ENCODE peak calls at places on chromosomes 3 and 15, in five cellular contexts. I is effector memory CD8-positive, alpha-beta T cell; V is kidney epithelial cell; O is AG10803; U is NCI-H1436. C is an unnamed sample.

GRCh38 chr3:189597918-189598317 is 33.3 kb upstream of the TP63 start:
- DNase-seq in I (no peak), V (no peak), O (no peak), U (no peak), C (no peak)

GRCh38 chr3:132638721-132639120 is 20.9 kb downstream of the ACAD11 start:
- DNase-seq in I (no peak), V (no peak), O (no peak), U (no peak), C (no peak)

GRCh38 chr15:55526559-55527036 is 18.6 kb upstream of the DNAAF4 start:
- DNase-seq in I (no peak), V (no peak), O (peak), U (peak), C (peak)

GRCh38 chr3:66138336-66139234 is 82.2 kb upstream of the SLC25A26 start:
- DNase-seq in I (no peak), V (no peak), O (peak), U (peak), C (no peak)

GRCh38 chr15:39746176-39746575 is 36.5 kb downstream of the FSIP1 start:
- DNase-seq in I (no peak), V (no peak), O (peak), U (no peak), C (no peak)

GRCh38 chr3:176431986-176432385 is 765.3 kb downstream of the TBL1XR1 start:
- DNase-seq in I (no peak), V (no peak), O (peak), U (no peak), C (no peak)

GRCh38 chr3:141076821-141077571 is 25.8 kb downstream of the SPSB4 start:
- DNase-seq in I (no peak), V (no peak), O (peak), U (peak), C (no peak)

GRCh38 chr3:174822320-174822719 is 36.8 kb upstream of the NAALADL2 start:
- DNase-seq in I (no peak), V (no peak), O (peak), U (no peak), C (no peak)

GRCh38 chr3:140274429-140274828 is 339.4 kb downstream of the CLSTN2 start:
- DNase-seq in I (no peak), V (no peak), O (no peak), U (no peak), C (no peak)

GRCh38 chr15:82045179-82045891 is 483 bp downstream of the MEX3B start:
- DNase-seq in I (no peak), V (no peak), O (peak), U (no peak), C (no peak)

GRCh38 chr3:75224419-75224818 is 439.7 kb upstream of the FRG2C start:
- DNase-seq in I (no peak), V (no peak), O (no peak), U (no peak), C (no peak)

GRCh38 chr3:111936967-111937366 is 41.9 kb upstream of the ABHD10 start:
- DNase-seq in I (no peak), V (no peak), O (peak), U (no peak), C (no peak)

GRCh38 chr15:20356444-20357138 is 185.0 kb downstream of the GOLGA6L6 start:
- DNase-seq in I (peak), V (no peak), O (no peak), U (no peak), C (no peak)

GRCh38 chr15:63042879-63043340 is 363 bp downstream of the TPM1 start:
- DNase-seq in I (no peak), V (no peak), O (no peak), U (no peak), C (no peak)

GRCh38 chr15:37020852-37021251 is 79.5 kb downstream of the MEIS2 start:
- DNase-seq in I (no peak), V (no peak), O (no peak), U (no peak), C (no peak)

GRCh38 chr15:67164811-67165652 is 89.4 kb downstream of the AAGAB start:
- DNase-seq in I (no peak), V (no peak), O (no peak), U (no peak), C (no peak)

GRCh38 chr3:27824312-27825200 is 102.4 kb upstream of the EOMES start:
- DNase-seq in I (no peak), V (no peak), O (no peak), U (no peak), C (no peak)

GRCh38 chr3:62261800-62262199 is 111.5 kb downstream of the FEZF2 start:
- DNase-seq in I (no peak), V (no peak), O (no peak), U (no peak), C (no peak)

GRCh38 chr3:62238431-62238830 is 134.9 kb downstream of the FEZF2 start:
- DNase-seq in I (no peak), V (no peak), O (no peak), U (peak), C (no peak)

GRCh38 chr3:14601692-14602005 is 49.9 kb upstream of the CCDC174 start:
- DNase-seq in I (no peak), V (no peak), O (no peak), U (no peak), C (no peak)

GRCh38 chr3:63814300-63814699 is 4.8 kb upstream of the C3orf49 start:
- DNase-seq in I (no peak), V (no peak), O (no peak), U (no peak), C (no peak)

GRCh38 chr3:195551381-195551978 is 8.4 kb upstream of the PPP1R2 start:
- DNase-seq in I (no peak), V (no peak), O (no peak), U (no peak), C (no peak)

GRCh38 chr3:188819939-188820338 is 351.8 kb upstream of the TPRG1 start:
- DNase-seq in I (no peak), V (no peak), O (peak), U (no peak), C (no peak)

GRCh38 chr15:45377630-45378148 is 655 bp downstream of the GATM start:
- DNase-seq in I (no peak), V (no peak), O (no peak), U (no peak), C (no peak)

GRCh38 chr15:60933914-60934885 is 294.9 kb downstream of the RORA start:
- DNase-seq in I (peak), V (no peak), O (peak), U (no peak), C (no peak)

C was measured in keratinocyte.